ENCODE peak calls at places on chromosomes 6 and 20, in nine cellular contexts. E is fibroblast of lung, H is fibroblast of pulmonary artery, S is GM12878, Z is retinal pigment epithelial cell, A is IMR-90, T is GM23338, I is AG10803, L is SK-N-SH. N is an unnamed sample.

GRCh38 chr20:41386502-41387427 is 20.1 kb upstream of the EMILIN3 start:
- DNase-seq in E (no peak), H (no peak), S (no peak), Z (no peak), A (peak), T (no peak), I (peak), L (peak), N (peak)

GRCh38 chr6:4358414-4359107 is 223.2 kb upstream of the ECI2 start:
- DNase-seq in E (peak), H (peak), S (no peak), Z (peak), A (peak), T (peak), I (peak), L (peak), N (peak)

GRCh38 chr6:35668708-35669440 is 19.8 kb downstream of the FKBP5 start:
- DNase-seq in E (peak), H (peak), S (no peak), Z (no peak), A (peak), T (no peak), I (peak), L (no peak), N (peak)

GRCh38 chr20:58196402-58197184 is 31.9 kb downstream of the ANKRD60 start:
- DNase-seq in E (no peak), H (no peak), S (no peak), Z (no peak), A (no peak), T (no peak), I (no peak), L (no peak), N (no peak)

GRCh38 chr6:90284236-90284744 is 12.4 kb downstream of the BACH2 start:
- DNase-seq in E (peak), H (peak), S (no peak), Z (peak), A (peak), T (peak), I (peak), L (no peak), N (peak)

GRCh38 chr20:50385733-50386640 is 124.2 kb upstream of the PTPN1 start:
- DNase-seq in E (no peak), H (no peak), S (no peak), Z (no peak), A (peak), T (no peak), I (no peak), L (no peak), N (no peak)

GRCh38 chr20:36820073-36820472 is 46.5 kb upstream of the DSN1 start:
- DNase-seq in E (no peak), H (no peak), S (no peak), Z (no peak), A (no peak), T (no peak), I (no peak), L (no peak), N (no peak)

GRCh38 chr6:127879685-127880084 is 21.2 kb downstream of the THEMIS start:
- DNase-seq in E (peak), H (peak), S (no peak), Z (no peak), A (peak), T (peak), I (peak), L (no peak), N (peak)

GRCh38 chr6:147022041-147022440 is 182.2 kb upstream of the STXBP5 start:
- DNase-seq in E (peak), H (peak), S (no peak), Z (no peak), A (peak), T (no peak), I (peak), L (no peak), N (peak)

GRCh38 chr20:64056889-64057627 is 5.9 kb upstream of the TCEA2 start:
- DNase-seq in E (no peak), H (no peak), S (no peak), Z (no peak), A (no peak), T (peak), I (no peak), L (no peak), N (no peak)

GRCh38 chr20:64057628-64058498 is 5.1 kb upstream of the TCEA2 start:
- DNase-seq in E (no peak), H (peak), S (no peak), Z (no peak), A (peak), T (peak), I (peak), L (peak), N (peak)

GRCh38 chr20:64055893-64056638 is 6.6 kb upstream of the SOX18 start:
- DNase-seq in E (no peak), H (peak), S (no peak), Z (no peak), A (peak), T (peak), I (no peak), L (peak), N (no peak)

GRCh38 chr20:64055396-64055892 is 6.0 kb upstream of the SOX18 start:
- DNase-seq in E (no peak), H (no peak), S (no peak), Z (no peak), A (no peak), T (no peak), I (no peak), L (no peak), N (no peak)

GRCh38 chr20:64056639-64056888 is 6.4 kb upstream of the TCEA2 start:
- DNase-seq in E (no peak), H (no peak), S (no peak), Z (no peak), A (no peak), T (no peak), I (no peak), L (no peak), N (no peak)
- H3K4me3 ChIP-seq in E (no peak), H (no peak), S (no peak), Z (no peak), A (no peak), T (no peak), I (no peak), L (no peak), N (no peak)

DNA sequence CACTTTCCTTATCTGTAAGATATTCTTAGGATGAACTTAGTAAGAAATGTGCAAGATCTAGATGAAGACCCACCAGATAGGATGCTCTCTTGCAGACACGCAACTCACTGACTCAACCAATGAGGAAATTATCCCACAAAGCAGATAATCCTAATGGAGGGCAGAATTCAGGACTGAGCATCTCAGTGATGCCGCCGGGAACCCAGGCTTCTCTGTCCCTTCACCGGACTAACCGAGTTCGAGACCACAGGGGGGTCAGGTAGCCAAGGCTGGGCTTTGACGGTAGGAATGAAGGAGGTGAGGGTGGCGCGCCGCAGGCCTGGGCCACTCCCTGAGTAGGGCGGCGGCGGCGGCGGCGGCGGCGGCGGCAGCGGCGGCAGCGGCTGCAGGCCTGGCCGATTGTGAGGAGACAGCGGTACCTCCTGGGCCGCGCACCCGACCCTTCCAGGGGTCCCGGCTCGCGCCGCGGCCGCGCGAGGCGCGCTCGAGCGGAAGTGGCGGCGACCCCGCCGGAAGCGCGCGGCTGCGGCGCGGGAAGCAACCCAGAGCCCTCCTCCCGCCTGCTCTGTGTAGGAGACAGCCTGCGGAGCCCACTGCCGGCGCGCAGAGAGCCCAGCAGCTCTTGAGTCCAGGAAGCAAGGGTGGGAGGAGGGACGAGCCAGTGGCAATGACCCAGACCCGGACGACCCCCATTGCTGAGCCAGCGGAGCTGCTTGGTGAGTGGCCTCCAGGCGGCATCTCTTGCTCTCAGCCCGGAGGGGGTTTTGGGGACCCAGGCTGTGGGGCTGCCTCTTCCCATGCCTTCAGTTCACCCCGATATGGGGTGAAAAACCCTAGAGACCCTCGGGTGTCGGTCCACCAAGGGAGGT is at the start of gene KHDC1:
- DNase-seq in E (peak), H (peak), S (no peak), Z (no peak), A (peak), T (peak), I (peak), L (peak), N (peak)
- TF ChIP-seq CTCF in E (peak), H (peak), S (no peak), Z (peak), A (peak), T (no peak), I (peak), L (no peak), N (no peak)

GRCh38 chr20:52974155-52974554 is 2.0 kb downstream of the TSHZ2 start:
- DNase-seq in E (peak), H (no peak), S (peak), Z (no peak), A (no peak), T (no peak), I (no peak), L (peak), N (peak)
- H3K4me3 ChIP-seq in E (peak), H (peak), S (no peak), Z (no peak), A (no peak), T (no peak), I (peak), L (no peak), N (peak)

GRCh38 chr6:119078449-119079287 is at the start of gene FAM184A:
- DNase-seq in E (peak), H (peak), S (no peak), Z (no peak), A (peak), T (peak), I (peak), L (peak), N (peak)
- TF ChIP-seq CTCF in E (no peak), H (no peak), S (peak), Z (peak), A (no peak), T (no peak), I (no peak), L (peak), N (no peak)

GRCh38 chr20:63005240-63005861 is 1.4 kb downstream of the BHLHE23 start:
- DNase-seq in E (no peak), H (no peak), S (no peak), Z (no peak), A (no peak), T (peak), I (no peak), L (no peak), N (no peak)

GRCh38 chr20:63007722-63008488 is 1.1 kb upstream of the BHLHE23 start:
- DNase-seq in E (no peak), H (no peak), S (no peak), Z (no peak), A (no peak), T (peak), I (no peak), L (no peak), N (no peak)

GRCh38 chr20:63005862-63006564 is 751 bp downstream of the BHLHE23 start:
- DNase-seq in E (peak), H (peak), S (no peak), Z (no peak), A (peak), T (peak), I (peak), L (no peak), N (peak)

GRCh38 chr20:63007472-63007721 is 633 bp upstream of the BHLHE23 start:
- DNase-seq in E (no peak), H (no peak), S (no peak), Z (no peak), A (no peak), T (no peak), I (no peak), L (no peak), N (no peak)

DNA sequence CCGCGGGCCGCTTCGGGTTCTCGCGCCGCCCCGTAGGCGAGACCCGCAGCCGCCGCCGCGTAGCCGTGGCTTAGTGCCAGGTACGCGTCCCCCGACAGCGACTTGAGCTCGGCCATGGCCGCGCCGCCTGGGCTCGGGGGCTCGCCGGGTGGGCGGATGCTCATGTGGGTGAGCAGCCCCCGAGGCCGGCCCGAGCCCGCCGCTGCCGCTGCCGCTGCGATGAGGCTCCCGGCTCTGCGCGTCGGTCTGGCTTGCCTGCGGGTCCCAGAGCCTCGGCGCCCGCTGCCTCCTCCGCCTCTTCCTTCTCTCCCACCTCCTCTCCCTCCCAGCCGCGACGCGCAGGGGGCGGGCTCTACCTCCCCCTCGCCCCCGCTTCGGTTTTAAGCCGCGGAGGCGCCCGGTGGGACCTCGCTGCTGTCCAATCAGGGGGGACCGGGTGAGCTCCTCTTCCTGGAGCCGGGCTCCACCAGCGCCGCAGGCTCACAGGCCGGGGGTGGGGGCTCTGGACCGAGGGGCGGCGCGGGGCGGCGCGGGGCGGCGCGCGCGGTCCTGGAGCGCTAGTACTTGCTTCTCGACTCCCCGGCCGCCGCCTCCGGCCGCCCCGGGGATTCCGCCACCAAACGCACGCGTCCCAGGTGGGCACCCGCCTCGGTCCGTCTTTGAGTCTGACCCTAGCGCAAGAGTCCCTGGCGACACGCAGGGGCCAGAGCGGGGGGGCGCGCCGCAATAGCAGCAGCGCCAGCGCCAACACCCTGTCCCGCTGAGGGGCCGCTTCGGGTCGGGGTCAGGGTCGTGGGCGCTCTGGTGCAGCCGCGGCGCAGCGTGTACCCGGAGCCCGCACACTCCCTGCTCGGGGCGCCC is at the start of gene BHLHE23:
- DNase-seq in E (no peak), H (no peak), S (no peak), Z (no peak), A (no peak), T (peak), I (no peak), L (no peak), N (no peak)
- H3K4me3 ChIP-seq in E (no peak), H (no peak), S (no peak), Z (no peak), A (no peak), T (peak), I (no peak), L (no peak), N (no peak)

DNA sequence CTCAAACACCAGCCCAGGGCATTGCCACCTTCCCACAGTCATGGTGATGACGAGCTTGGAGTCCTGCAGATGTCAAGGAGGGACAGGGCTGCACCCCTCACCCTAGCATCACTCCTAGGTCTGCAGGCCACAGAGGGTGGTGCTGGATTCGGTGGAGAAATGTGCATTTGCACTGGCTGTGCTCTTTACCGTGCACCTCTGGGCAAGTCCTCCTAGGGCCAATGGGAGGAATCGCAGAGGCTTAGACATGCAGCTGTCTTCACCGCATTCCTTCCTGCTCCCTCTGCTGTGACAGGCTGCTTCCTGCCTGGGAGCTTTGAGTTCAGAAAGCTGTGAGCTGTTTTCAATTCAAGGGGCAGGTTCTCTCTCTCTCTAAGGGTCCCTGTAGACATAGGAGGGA is 85.0 kb downstream of the EDN3 start:
- DNase-seq in E (no peak), H (no peak), S (no peak), Z (no peak), A (no peak), T (peak), I (no peak), L (no peak), N (no peak)
- TF ChIP-seq CTCF in E (no peak), H (no peak), S (no peak), Z (no peak), A (no peak), T (no peak), I (no peak), L (no peak), N (no peak)

GRCh38 chr6:42448906-42449659 is 2.6 kb downstream of the TRERF1 start:
- DNase-seq in E (no peak), H (no peak), S (no peak), Z (no peak), A (no peak), T (no peak), I (no peak), L (no peak), N (no peak)

GRCh38 chr6:42450314-42451145 is 1.2 kb downstream of the TRERF1 start:
- DNase-seq in E (peak), H (peak), S (no peak), Z (no peak), A (peak), T (peak), I (no peak), L (no peak), N (no peak)

GRCh38 chr6:42451146-42451594 is 556 bp downstream of the TRERF1 start:
- DNase-seq in E (no peak), H (no peak), S (no peak), Z (no peak), A (no peak), T (no peak), I (no peak), L (no peak), N (no peak)

GRCh38 chr6:42448391-42448790 is 3.3 kb downstream of the TRERF1 start:
- DNase-seq in E (no peak), H (no peak), S (no peak), Z (no peak), A (no peak), T (no peak), I (no peak), L (no peak), N (no peak)

GRCh38 chr6:42449917-42450313 is 1.8 kb downstream of the TRERF1 start:
- DNase-seq in E (peak), H (no peak), S (no peak), Z (no peak), A (peak), T (peak), I (no peak), L (no peak), N (peak)
- H3K4me3 ChIP-seq in E (peak), H (peak), S (peak), Z (peak), A (peak), T (peak), I (peak), L (peak), N (peak)

DNA sequence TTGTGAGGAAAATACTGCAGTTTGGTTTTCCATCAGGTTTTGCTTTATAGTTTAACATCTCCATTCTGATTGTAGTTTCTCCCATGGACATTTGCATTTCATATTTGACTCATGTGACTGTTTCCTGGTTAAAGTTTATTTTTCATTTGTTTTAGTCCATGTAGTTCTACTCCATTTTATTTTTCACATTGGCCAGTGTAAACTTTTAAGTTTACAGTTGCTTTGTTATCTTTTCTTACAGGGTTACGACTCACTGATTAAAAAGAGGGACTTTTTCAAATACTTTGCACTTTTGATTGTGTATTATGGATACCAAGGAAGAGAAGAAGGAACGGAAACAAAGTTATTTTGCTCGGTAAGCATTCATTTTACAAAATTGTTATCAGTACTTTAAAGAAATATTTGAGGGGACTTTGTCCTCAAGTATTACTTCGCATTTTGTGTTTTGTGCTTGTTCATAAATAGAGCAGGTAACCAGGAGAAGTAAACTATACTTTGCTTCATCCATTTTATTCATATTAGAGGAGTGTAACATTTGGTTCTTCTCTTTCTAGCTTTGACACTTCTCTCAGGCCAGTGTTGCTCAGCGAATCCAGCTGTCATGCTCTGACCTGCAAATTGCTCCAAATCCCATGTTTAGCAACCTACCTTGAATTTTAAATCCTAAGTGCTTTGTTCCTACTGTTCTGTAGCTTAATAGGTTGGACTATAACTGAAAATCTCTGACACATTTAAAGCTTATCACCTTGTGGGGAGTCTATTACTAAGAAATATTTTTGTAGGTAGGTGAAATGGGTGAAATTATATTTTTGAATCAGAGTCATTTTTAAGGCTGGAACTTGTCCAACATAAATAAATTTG is 24.5 kb downstream of the NCOA7 start:
- DNase-seq in E (no peak), H (no peak), S (no peak), Z (no peak), A (no peak), T (no peak), I (no peak), L (no peak), N (no peak)
- TF ChIP-seq CTCF in E (no peak), H (no peak), S (no peak), Z (no peak), A (no peak), T (no peak), I (no peak), L (no peak), N (no peak)